ENCODE peak calls at places on chromosomes 1 and 21, in nine cellular contexts. One of them, this sample, is unnamed.

GRCh38 chr1:209455133-209455532 is 128.4 kb upstream of the CAMK1G start:
- DNase-seq in neural crest cell: no peak
- DNase-seq in fibroblast of pulmonary artery: no peak
- DNase-seq in tibial nerve: no peak
- DNase-seq in HL-60: no peak
- DNase-seq in foreskin fibroblast: peak
- DNase-seq in heart left ventricle: no peak
- DNase-seq in kidney epithelial cell: peak
- DNase-seq in AG10803: peak
- DNase-seq in this sample: peak

GRCh38 chr1:159071970-159072582 is 4.5 kb downstream of the AIM2 start:
- DNase-seq in neural crest cell: no peak
- DNase-seq in fibroblast of pulmonary artery: peak
- DNase-seq in tibial nerve: peak
- DNase-seq in HL-60: peak
- DNase-seq in foreskin fibroblast: peak
- DNase-seq in heart left ventricle: no peak
- DNase-seq in kidney epithelial cell: peak
- DNase-seq in AG10803: peak
- DNase-seq in this sample: peak

GRCh38 chr21:42319368-42319767 is 4.2 kb upstream of the TFF3 start:
- DNase-seq in neural crest cell: no peak
- DNase-seq in fibroblast of pulmonary artery: no peak
- DNase-seq in tibial nerve: no peak
- DNase-seq in HL-60: peak
- DNase-seq in foreskin fibroblast: no peak
- DNase-seq in heart left ventricle: no peak
- DNase-seq in kidney epithelial cell: no peak
- DNase-seq in AG10803: no peak
- DNase-seq in this sample: no peak

GRCh38 chr1:24282491-24282890 is 36.7 kb upstream of the GRHL3 start:
- DNase-seq in neural crest cell: no peak
- DNase-seq in fibroblast of pulmonary artery: no peak
- DNase-seq in tibial nerve: no peak
- DNase-seq in HL-60: no peak
- DNase-seq in foreskin fibroblast: no peak
- DNase-seq in heart left ventricle: no peak
- DNase-seq in kidney epithelial cell: no peak
- DNase-seq in AG10803: no peak
- DNase-seq in this sample: no peak

GRCh38 chr21:43269461-43269860 is 100.7 kb downstream of the CRYAA start:
- DNase-seq in neural crest cell: no peak
- DNase-seq in fibroblast of pulmonary artery: no peak
- DNase-seq in tibial nerve: no peak
- DNase-seq in HL-60: no peak
- DNase-seq in foreskin fibroblast: no peak
- DNase-seq in heart left ventricle: no peak
- DNase-seq in kidney epithelial cell: no peak
- DNase-seq in AG10803: no peak
- DNase-seq in this sample: peak

GRCh38 chr1:170590921-170591705 is 59.1 kb downstream of the GORAB start:
- DNase-seq in neural crest cell: no peak
- DNase-seq in fibroblast of pulmonary artery: no peak
- DNase-seq in tibial nerve: no peak
- DNase-seq in HL-60: no peak
- DNase-seq in foreskin fibroblast: no peak
- DNase-seq in heart left ventricle: no peak
- DNase-seq in kidney epithelial cell: no peak
- DNase-seq in AG10803: no peak
- DNase-seq in this sample: no peak

GRCh38 chr1:202590119-202590518 is 120.1 kb downstream of the SYT2 start:
- DNase-seq in neural crest cell: no peak
- DNase-seq in fibroblast of pulmonary artery: no peak
- DNase-seq in tibial nerve: no peak
- DNase-seq in HL-60: no peak
- DNase-seq in foreskin fibroblast: no peak
- DNase-seq in heart left ventricle: no peak
- DNase-seq in kidney epithelial cell: no peak
- DNase-seq in AG10803: no peak
- DNase-seq in this sample: no peak

GRCh38 chr1:183043872-183044859 is 20.9 kb downstream of the LAMC1 start:
- DNase-seq in neural crest cell: no peak
- DNase-seq in fibroblast of pulmonary artery: no peak
- DNase-seq in tibial nerve: no peak
- DNase-seq in HL-60: no peak
- DNase-seq in foreskin fibroblast: peak
- DNase-seq in heart left ventricle: no peak
- DNase-seq in kidney epithelial cell: no peak
- DNase-seq in AG10803: peak
- DNase-seq in this sample: peak

GRCh38 chr1:10283318-10283984 is 73.1 kb downstream of the KIF1B start:
- DNase-seq in neural crest cell: no peak
- DNase-seq in fibroblast of pulmonary artery: no peak
- DNase-seq in tibial nerve: no peak
- DNase-seq in HL-60: no peak
- DNase-seq in foreskin fibroblast: no peak
- DNase-seq in heart left ventricle: no peak
- DNase-seq in kidney epithelial cell: no peak
- DNase-seq in AG10803: no peak
- DNase-seq in this sample: no peak

GRCh38 chr1:12144236-12144635 is 22.6 kb upstream of the TNFRSF1B start:
- DNase-seq in neural crest cell: no peak
- DNase-seq in fibroblast of pulmonary artery: no peak
- DNase-seq in tibial nerve: no peak
- DNase-seq in HL-60: no peak
- DNase-seq in foreskin fibroblast: no peak
- DNase-seq in heart left ventricle: no peak
- DNase-seq in kidney epithelial cell: no peak
- DNase-seq in AG10803: no peak
- DNase-seq in this sample: no peak

GRCh38 chr1:229116114-229116513 is 154.8 kb upstream of the RAB4A start:
- DNase-seq in neural crest cell: no peak
- DNase-seq in fibroblast of pulmonary artery: peak
- DNase-seq in tibial nerve: no peak
- DNase-seq in HL-60: no peak
- DNase-seq in foreskin fibroblast: no peak
- DNase-seq in heart left ventricle: no peak
- DNase-seq in kidney epithelial cell: no peak
- DNase-seq in AG10803: no peak
- DNase-seq in this sample: no peak

GRCh38 chr1:243447342-243447741 is 191.5 kb downstream of the SDCCAG8 start:
- DNase-seq in neural crest cell: no peak
- DNase-seq in fibroblast of pulmonary artery: peak
- DNase-seq in tibial nerve: peak
- DNase-seq in HL-60: peak
- DNase-seq in foreskin fibroblast: peak
- DNase-seq in heart left ventricle: no peak
- DNase-seq in kidney epithelial cell: no peak
- DNase-seq in AG10803: peak
- DNase-seq in this sample: peak

GRCh38 chr1:205541161-205541886 is 36.9 kb downstream of the CDK18 start:
- DNase-seq in neural crest cell: no peak
- DNase-seq in fibroblast of pulmonary artery: no peak
- DNase-seq in tibial nerve: no peak
- DNase-seq in HL-60: no peak
- DNase-seq in foreskin fibroblast: no peak
- DNase-seq in heart left ventricle: no peak
- DNase-seq in kidney epithelial cell: no peak
- DNase-seq in AG10803: no peak
- DNase-seq in this sample: no peak

GRCh38 chr1:156225677-156226014 is 12.8 kb downstream of the PMF1 start:
- DNase-seq in neural crest cell: no peak
- DNase-seq in fibroblast of pulmonary artery: no peak
- DNase-seq in tibial nerve: no peak
- DNase-seq in HL-60: no peak
- DNase-seq in foreskin fibroblast: no peak
- DNase-seq in heart left ventricle: no peak
- DNase-seq in kidney epithelial cell: no peak
- DNase-seq in AG10803: no peak
- DNase-seq in this sample: no peak
- TF ChIP-seq CTCF in neural crest cell: no peak
- TF ChIP-seq CTCF in fibroblast of pulmonary artery: no peak
- TF ChIP-seq CTCF in tibial nerve: no peak
- TF ChIP-seq CTCF in HL-60: no peak
- TF ChIP-seq CTCF in foreskin fibroblast: no peak
- TF ChIP-seq CTCF in heart left ventricle: no peak
- TF ChIP-seq CTCF in kidney epithelial cell: no peak
- TF ChIP-seq CTCF in AG10803: no peak
- TF ChIP-seq CTCF in this sample: no peak

DNA sequence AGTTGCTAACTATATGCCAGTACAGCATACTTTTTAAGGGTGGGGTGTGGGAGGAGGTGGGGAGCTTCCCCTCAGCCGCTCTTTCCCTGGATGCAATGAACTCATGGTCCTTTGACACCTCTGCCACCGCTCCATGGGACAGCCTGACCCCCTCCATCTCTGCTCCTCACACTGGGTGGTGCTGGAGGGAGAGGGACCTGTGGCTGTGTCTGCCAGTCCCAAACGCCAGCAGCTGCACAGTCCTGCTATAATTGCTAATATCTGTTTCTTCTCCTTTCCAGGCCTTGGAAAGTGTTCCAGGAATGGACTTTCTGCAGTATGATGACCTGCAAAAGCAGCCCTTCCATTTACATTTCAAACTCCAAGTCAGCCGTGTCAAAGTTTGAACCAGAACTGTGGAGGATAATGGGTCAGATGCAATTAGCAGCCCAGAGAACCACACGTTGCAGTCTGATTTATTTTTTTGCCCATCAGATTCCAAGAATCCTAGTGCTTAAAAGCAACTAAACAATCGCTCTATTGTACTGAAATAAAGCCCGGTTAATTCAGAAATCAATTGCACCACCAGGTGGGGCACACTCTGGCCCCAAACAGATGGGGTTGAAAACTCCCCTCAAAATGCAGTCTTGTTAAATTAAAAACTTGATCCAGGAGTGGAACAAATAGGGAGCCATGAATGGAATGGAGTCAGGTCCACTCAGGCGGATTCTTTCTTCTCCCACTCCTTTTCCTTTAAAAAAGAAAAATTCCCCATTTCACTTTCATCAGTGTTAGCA is 160.6 kb upstream of the LMO4 start:
- DNase-seq in neural crest cell: no peak
- DNase-seq in fibroblast of pulmonary artery: no peak
- DNase-seq in tibial nerve: no peak
- DNase-seq in HL-60: no peak
- DNase-seq in foreskin fibroblast: no peak
- DNase-seq in heart left ventricle: no peak
- DNase-seq in kidney epithelial cell: no peak
- DNase-seq in AG10803: no peak
- DNase-seq in this sample: no peak
- TF ChIP-seq CTCF in neural crest cell: peak
- TF ChIP-seq CTCF in fibroblast of pulmonary artery: peak
- TF ChIP-seq CTCF in tibial nerve: no peak
- TF ChIP-seq CTCF in HL-60: no peak
- TF ChIP-seq CTCF in foreskin fibroblast: no peak
- TF ChIP-seq CTCF in heart left ventricle: no peak
- TF ChIP-seq CTCF in kidney epithelial cell: peak
- TF ChIP-seq CTCF in AG10803: peak
- TF ChIP-seq CTCF in this sample: no peak

DNA sequence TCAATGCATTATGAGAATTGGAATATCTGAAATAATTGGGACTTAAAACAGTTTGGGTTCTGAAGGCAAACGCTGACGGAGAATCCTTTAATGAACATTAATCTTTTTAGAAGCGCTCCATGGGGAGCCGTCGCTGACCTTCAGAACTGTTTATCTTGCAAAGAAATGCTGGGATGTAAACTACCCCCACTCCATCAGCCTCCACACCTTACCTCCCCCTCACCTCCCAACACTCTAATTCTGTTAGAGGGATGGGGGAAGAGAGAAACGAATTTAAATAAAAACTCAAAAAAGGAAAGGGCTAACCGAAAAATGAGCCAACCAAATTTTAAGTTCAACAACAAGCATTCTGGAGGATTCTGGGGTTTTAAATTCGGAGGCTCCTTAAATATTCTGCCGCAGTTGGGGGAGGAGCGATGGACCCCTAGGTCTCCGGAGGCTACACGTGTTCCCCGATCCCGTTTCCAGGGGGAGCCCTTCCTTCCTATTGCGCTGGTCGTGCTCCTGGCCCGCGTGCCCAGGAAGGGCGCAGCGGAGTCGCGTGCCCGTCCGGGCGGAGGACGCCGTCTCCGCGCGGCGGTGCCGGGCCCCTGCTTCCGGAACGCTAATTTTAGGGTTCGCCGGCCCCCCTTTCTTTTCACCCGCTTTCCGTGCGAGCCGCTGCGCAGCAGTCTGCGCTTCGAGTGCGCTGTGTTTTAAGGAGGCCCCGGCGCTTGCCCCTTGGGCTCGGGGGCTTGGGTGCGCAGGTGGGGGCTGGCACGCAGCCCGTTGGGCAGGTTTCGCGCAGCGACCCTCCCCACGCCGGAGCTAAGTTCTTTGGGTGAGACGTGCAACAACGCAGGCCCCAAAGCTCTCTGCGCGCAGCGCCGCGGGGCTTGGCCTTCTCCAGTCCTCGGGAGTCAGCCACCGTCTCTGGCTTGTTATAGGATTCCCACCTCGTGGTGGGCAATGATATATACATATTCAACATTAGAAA is 43.8 kb upstream of the DNAJC6 start:
- DNase-seq in neural crest cell: peak
- DNase-seq in fibroblast of pulmonary artery: peak
- DNase-seq in tibial nerve: no peak
- DNase-seq in HL-60: peak
- DNase-seq in foreskin fibroblast: peak
- DNase-seq in heart left ventricle: peak
- DNase-seq in kidney epithelial cell: no peak
- DNase-seq in AG10803: peak
- DNase-seq in this sample: peak
- TF ChIP-seq CTCF in neural crest cell: peak
- TF ChIP-seq CTCF in fibroblast of pulmonary artery: peak
- TF ChIP-seq CTCF in tibial nerve: peak
- TF ChIP-seq CTCF in HL-60: no peak
- TF ChIP-seq CTCF in foreskin fibroblast: peak
- TF ChIP-seq CTCF in heart left ventricle: peak
- TF ChIP-seq CTCF in kidney epithelial cell: peak
- TF ChIP-seq CTCF in AG10803: peak
- TF ChIP-seq CTCF in this sample: no peak

DNA sequence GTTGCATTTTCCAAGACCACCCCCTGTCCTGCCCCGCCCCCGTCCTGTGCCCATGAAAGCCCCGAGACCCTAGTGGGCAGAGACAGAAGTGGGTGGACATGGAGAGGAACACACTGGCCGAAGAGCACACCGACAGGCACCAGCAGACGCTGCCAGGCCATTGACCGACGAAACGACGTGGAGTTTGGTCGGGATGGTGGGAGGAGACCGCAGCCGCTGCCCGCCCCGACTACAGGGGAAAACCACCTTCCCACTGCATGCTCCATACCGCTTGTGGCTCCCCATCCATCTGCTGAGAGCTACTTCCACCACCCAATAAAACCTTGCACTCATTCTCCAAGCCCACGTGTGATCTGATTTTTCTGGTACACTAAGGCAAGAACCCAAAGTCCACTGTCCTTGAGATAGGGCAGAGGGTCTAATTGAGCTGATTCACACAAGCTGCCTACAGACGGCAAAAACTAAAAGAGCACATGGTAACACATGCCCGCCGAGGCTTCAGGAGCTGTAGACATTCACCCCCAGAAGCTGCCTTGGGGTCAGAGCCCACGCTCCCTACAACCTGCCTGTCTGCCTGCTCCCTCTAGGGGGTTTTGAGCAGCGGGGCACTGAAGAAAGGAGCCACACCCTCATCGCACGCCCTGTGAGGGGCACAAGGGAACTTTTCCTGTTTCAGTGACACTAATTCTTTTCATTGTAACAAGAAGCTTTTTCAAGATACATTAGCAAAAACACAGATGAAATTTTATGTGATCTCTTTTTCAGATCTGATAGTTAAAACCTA is 81.2 kb upstream of the RAB3GAP2 start:
- DNase-seq in neural crest cell: no peak
- DNase-seq in fibroblast of pulmonary artery: no peak
- DNase-seq in tibial nerve: no peak
- DNase-seq in HL-60: no peak
- DNase-seq in foreskin fibroblast: no peak
- DNase-seq in heart left ventricle: no peak
- DNase-seq in kidney epithelial cell: no peak
- DNase-seq in AG10803: no peak
- DNase-seq in this sample: no peak
- TF ChIP-seq CTCF in neural crest cell: no peak
- TF ChIP-seq CTCF in fibroblast of pulmonary artery: no peak
- TF ChIP-seq CTCF in tibial nerve: no peak
- TF ChIP-seq CTCF in HL-60: no peak
- TF ChIP-seq CTCF in foreskin fibroblast: no peak
- TF ChIP-seq CTCF in heart left ventricle: no peak
- TF ChIP-seq CTCF in kidney epithelial cell: no peak
- TF ChIP-seq CTCF in AG10803: no peak
- TF ChIP-seq CTCF in this sample: peak

This sample was measured in MCF 10A.